ENCODE peak calls at places on chromosomes 6 and 20, in eight cellular contexts. E is breast epithelium, O is brain microvascular endothelial cell, X is mesenchymal stem cell, S is psoas muscle, B is colonic mucosa, L is body of pancreas, I is neuronal stem cell. W is an unnamed sample.

GRCh38 chr6:146269482-146269881 is 240.6 kb downstream of the GRM1 start:
- DNase-seq in E (no peak), O (no peak), X (no peak), S (no peak), B (no peak), L (no peak), I (no peak), W (no peak)

GRCh38 chr20:562232-562897 is 18.8 kb upstream of the CSNK2A1 start:
- DNase-seq in E (no peak), O (no peak), X (no peak), S (no peak), B (no peak), L (no peak), I (no peak), W (no peak)

GRCh38 chr6:81340946-81341345 is 411.5 kb downstream of the TENT5A start:
- DNase-seq in E (no peak), O (no peak), X (no peak), S (no peak), B (no peak), L (no peak), I (no peak), W (no peak)

GRCh38 chr6:22367331-22367730 is 70.5 kb upstream of the PRL start:
- DNase-seq in E (no peak), O (no peak), X (no peak), S (no peak), B (no peak), L (no peak), I (no peak), W (no peak)

GRCh38 chr6:84156306-84156705 is 71.1 kb downstream of the CEP162 start:
- DNase-seq in E (no peak), O (no peak), X (no peak), S (no peak), B (no peak), L (no peak), I (no peak), W (no peak)

GRCh38 chr6:3283241-3283640 is 24.5 kb downstream of the PSMG4 start:
- DNase-seq in E (no peak), O (no peak), X (no peak), S (no peak), B (no peak), L (no peak), I (no peak), W (no peak)

GRCh38 chr6:34246563-34247391 is 2.0 kb downstream of the SMIM29 start:
- DNase-seq in E (no peak), O (peak; percentile 28), X (peak; percentile 65), S (peak; percentile 68), B (peak; percentile 42), L (no peak), I (no peak), W (no peak)

GRCh38 chr20:1430004-1430451 is 36.6 kb downstream of the NSFL1C start:
- DNase-seq in E (no peak), O (no peak), X (peak; percentile 98), S (no peak), B (no peak), L (no peak), I (no peak), W (no peak)

GRCh38 chr6:12719017-12719416 is 2.5 kb downstream of the PHACTR1 start:
- DNase-seq in E (no peak), O (no peak), X (no peak), S (no peak), B (no peak), L (no peak), I (no peak), W (no peak)

GRCh38 chr6:157839606-157840005 is 16.6 kb downstream of the SNX9 start:
- DNase-seq in E (no peak), O (no peak), X (no peak), S (no peak), B (no peak), L (no peak), I (no peak), W (no peak)

GRCh38 chr6:14728396-14729024 is 517.4 kb upstream of the JARID2 start:
- DNase-seq in E (no peak), O (no peak), X (peak; percentile 79), S (peak; percentile 57), B (peak; percentile 36), L (no peak), I (no peak), W (no peak)

GRCh38 chr6:70693887-70694286 is 26.2 kb downstream of the SMAP1 start:
- DNase-seq in E (no peak), O (no peak), X (no peak), S (no peak), B (no peak), L (no peak), I (no peak), W (no peak)

GRCh38 chr20:56606174-56606945 is 22.7 kb upstream of the TFAP2C start:
- DNase-seq in E (no peak), O (no peak), X (no peak), S (no peak), B (peak; percentile 64), L (peak; percentile 41), I (no peak), W (no peak)

GRCh38 chr6:166489301-166490155 is 97.0 kb downstream of the RAMACL start:
- DNase-seq in E (no peak), O (no peak), X (no peak), S (no peak), B (no peak), L (no peak), I (no peak), W (no peak)

GRCh38 chr6:27188885-27189418 is 58.5 kb upstream of the PRSS16 start:
- DNase-seq in E (no peak), O (peak; percentile 67), X (peak; percentile 85), S (peak; percentile 59), B (peak; percentile 76), L (peak; percentile 77), I (peak; percentile 77), W (no peak)

GRCh38 chr20:891121-892080 is 24.7 kb downstream of the ANGPT4 start:
- DNase-seq in E (no peak), O (no peak), X (no peak), S (peak; percentile 87), B (no peak), L (peak; percentile 82), I (no peak), W (no peak)

GRCh38 chr20:39849664-39850063 is 839.4 kb downstream of the MAFB start:
- DNase-seq in E (peak; percentile 74), O (peak; percentile 89), X (peak; percentile 46), S (peak; percentile 89), B (peak; percentile 54), L (peak; percentile 61), I (no peak), W (no peak)

GRCh38 chr6:14880717-14881116 is 365.2 kb upstream of the JARID2 start:
- DNase-seq in E (no peak), O (no peak), X (peak; percentile 36), S (no peak), B (no peak), L (no peak), I (no peak), W (no peak)

GRCh38 chr20:21371193-21371592 is 26.1 kb downstream of the NKX2-4 start:
- DNase-seq in E (no peak), O (no peak), X (no peak), S (no peak), B (no peak), L (no peak), I (no peak), W (no peak)

GRCh38 chr20:38149880-38150594 is 15.0 kb downstream of the TGM2 start:
- DNase-seq in E (no peak), O (no peak), X (no peak), S (no peak), B (no peak), L (no peak), I (no peak), W (no peak)
- H3K4me3 ChIP-seq in E (no peak overlapping the region), O (no peak overlapping the region), X (no peak overlapping the region), S (no peak overlapping the region), B (no peak overlapping the region), L (no peak overlapping the region), I (no peak overlapping the region), W (no peak overlapping the region)

DNA sequence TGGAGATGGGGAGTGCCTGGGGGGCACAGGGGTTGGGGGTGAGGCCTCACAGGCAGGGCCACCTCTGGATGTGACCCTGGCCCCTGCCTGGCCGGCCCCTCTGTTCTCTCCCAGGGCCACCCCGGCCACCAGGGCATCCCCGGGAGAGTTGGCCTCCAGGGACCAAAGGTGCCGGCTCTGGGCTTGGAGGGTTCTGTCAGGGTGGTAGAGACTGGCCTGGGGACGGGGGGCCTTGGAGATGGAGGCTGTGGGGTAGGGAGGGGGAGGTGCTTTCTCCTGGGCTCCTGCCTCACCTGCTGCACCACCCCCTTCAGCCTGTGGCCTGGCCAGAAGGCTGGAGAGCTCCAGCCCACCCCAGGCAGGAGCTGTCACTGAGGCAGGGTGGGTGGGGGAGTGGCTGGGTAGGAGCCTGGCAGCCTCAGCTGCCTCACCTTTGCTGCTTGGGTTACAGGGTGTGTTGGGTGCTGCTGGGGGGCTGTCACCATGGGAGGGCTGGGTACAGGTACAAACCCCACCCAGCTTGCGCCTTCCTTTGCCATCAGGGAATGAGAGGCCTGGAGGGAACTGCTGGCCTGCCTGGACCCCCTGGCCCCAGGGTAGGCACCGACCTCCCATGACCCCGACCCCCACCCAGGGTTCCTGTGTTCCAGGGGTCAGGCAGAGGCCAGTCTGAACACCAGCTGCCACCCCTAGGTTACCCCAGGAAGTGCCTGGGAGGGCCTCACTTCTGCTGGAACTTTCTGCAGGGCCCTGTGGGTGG is 32.7 kb downstream of the COL20A1 start:
- DNase-seq in E (no peak), O (no peak), X (no peak), S (peak; percentile 27), B (no peak), L (peak; percentile 7), I (no peak), W (no peak)
- H3K36me3 ChIP-seq in E (no peaks in the 10 kb centered on the region), O (no peaks in the 10 kb centered on the region), X (no peaks in the 10 kb centered on the region), S (no peaks in the 10 kb centered on the region), B (no peaks in the 10 kb centered on the region), L (no peaks in the 10 kb centered on the region), I (no peaks in the 10 kb centered on the region), W (no peaks in the 10 kb centered on the region)

GRCh38 chr20:47391276-47392010 is 34.9 kb upstream of the ZMYND8 start:
- DNase-seq in E (no peak), O (no peak), X (no peak), S (no peak), B (no peak), L (no peak), I (no peak), W (no peak)
- H3K27ac ChIP-seq in E (no peak overlapping the region), O (peak overlapping the region; percentile 46), X (peak overlapping the region; percentile 41), S (no peak overlapping the region), B (no peak overlapping the region), L (no peak overlapping the region), I (no peak overlapping the region), W (peak overlapping the region; percentile 82)

DNA sequence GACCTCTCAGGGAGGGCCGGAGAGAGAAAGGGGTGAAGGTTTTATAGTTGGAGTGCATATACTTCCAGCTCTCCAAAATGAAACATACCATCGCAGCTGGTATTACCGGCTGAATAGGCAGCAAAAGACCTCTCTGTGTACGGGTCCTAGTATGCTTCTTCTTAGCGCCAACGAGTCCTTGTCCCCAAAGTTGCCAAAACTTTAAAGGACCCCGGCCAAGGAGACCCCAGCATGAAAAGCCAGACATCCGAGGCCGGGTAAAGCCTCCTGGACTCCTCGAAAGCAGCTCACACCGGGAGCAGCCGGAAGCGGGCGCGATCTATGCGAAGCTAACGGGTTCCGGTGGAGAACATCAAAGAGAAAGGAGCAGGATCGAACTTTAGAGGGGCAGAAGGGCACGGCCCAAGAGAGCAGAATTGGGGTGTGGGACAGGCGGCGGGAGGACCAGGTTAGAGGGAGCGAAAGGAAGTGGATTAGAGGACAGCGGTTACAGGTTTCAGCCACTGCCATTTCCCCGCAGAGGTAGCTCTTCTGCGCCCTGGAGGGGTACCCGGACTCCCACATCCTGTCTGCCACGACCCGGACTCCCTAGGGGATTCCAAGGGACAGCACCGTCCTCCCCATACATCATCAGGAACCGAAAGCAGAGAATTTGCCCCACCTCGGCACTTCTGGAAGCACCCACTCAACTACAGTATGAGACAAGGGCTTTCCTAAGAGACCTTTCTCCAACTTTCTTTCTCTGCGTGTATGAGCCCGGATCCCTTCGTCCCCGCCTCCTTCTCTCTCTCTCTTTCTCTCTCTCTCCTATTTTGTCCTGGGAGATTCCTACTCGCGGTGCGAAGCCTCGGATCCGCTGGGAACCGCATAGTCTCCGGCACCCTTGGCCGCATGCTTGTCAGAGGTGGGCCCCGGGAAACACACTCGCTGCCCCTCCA is 602 bp upstream of the VGLL2 start:
- DNase-seq in E (no peak), O (no peak), X (peak; percentile 36), S (no peak), B (no peak), L (no peak), I (no peak), W (no peak)
- H3K4me3 ChIP-seq in E (peak overlapping the region; percentile 45), O (peak overlapping the region; percentile 29), X (peak overlapping the region; percentile 75), S (peak overlapping the region; percentile 90), B (peak overlapping the region; percentile 25), L (no peak overlapping the region), I (peak overlapping the region; percentile 4), W (peak overlapping the region; percentile 47)

W was measured in esophagus squamous epithelium.